ENCODE peak calls at places on chromosomes 16 and 17, in five cellular contexts. P, Q, B, D and G are unnamed samples.

GRCh38 chr17:82892869-82893565 is 53.2 kb upstream of the ZNF750 start:
- DNase-seq in P (no peak), Q (no peak), B (no peak), D (no peak), G (no peak)

GRCh38 chr16:67430504-67431076 is 331 bp upstream of the HSD11B2 start:
- DNase-seq in P (no peak), Q (peak; percentile 94), B (no peak), D (no peak), G (no peak)

GRCh38 chr17:58060596-58061191 is 22.5 kb upstream of the DYNLL2 start:
- DNase-seq in P (peak; percentile 55), Q (no peak), B (peak; percentile 29), D (no peak), G (no peak)

GRCh38 chr16:56277040-56277439 is 85.8 kb downstream of the GNAO1 start:
- DNase-seq in P (peak; percentile 34), Q (no peak), B (no peak), D (no peak), G (peak; percentile 75)

GRCh38 chr17:18921912-18922451 is 30.0 kb upstream of the SLC5A10 start:
- DNase-seq in P (no peak), Q (peak; percentile 79), B (no peak), D (peak; percentile 72), G (no peak)

GRCh38 chr16:70395345-70395901 is 43.5 kb downstream of the ST3GAL2 start:
- DNase-seq in P (peak; percentile 65), Q (peak; percentile 91), B (peak; percentile 74), D (peak; percentile 50), G (peak; percentile 96)

GRCh38 chr16:51538707-51539604 is 387.9 kb upstream of the SALL1 start:
- DNase-seq in P (no peak), Q (peak; percentile 82), B (no peak), D (no peak), G (no peak)

GRCh38 chr16:23786964-23787571 is 32.2 kb downstream of the CHP2 start:
- DNase-seq in P (no peak), Q (no peak), B (no peak), D (no peak), G (peak; percentile 25)

GRCh38 chr17:9402590-9403199 is 172.9 kb downstream of the STX8 start:
- DNase-seq in P (no peak), Q (peak; percentile 66), B (no peak), D (no peak), G (peak; percentile 57)

GRCh38 chr16:30356401-30357084 is 1.4 kb upstream of the CD2BP2 start:
- DNase-seq in P (no peak), Q (peak; percentile 74), B (no peak), D (no peak), G (no peak)

DNA sequence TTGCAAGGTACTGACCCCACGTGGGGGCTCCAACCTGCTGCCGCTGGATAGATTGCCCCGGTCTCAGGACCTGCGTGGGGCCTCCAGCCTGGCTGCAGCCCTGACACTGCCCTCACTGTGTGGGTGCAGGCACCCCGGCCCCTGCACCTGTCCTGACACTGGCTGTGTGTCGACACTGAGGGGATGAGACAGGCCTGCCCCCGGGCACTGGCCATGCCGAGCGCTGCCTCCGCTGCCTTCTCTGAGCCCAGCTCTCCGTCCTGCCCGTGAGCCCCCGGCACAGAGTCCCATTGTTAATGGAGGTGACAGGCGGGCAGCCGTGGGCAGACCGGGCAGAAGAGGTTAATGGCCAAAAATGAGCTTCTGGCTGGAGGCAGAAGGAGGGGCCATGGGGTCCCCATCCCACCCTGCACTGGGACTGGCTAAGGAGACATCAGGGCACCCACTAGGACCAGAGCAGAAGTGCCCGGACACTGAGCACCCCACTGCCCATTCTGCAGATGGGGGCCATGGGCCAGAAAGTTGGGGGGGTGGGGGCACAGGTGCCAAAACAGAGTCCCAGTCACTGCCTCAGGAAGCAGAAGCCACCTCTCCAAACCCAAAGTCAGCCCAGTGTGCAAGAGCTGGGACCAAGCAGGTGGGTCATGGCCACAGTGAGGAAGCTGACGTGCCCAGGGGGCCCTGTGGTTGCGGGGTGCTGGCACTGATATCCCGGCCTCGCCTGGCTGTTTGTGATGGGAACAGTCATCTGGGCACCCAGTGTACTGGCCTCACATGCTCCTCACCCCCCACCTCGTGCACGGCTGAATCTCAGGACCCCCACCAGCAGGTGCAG is 2.5 kb upstream of the PRR35 start:
- DNase-seq in P (no peak), Q (peak; percentile 92), B (no peak), D (no peak), G (peak; percentile 72)
- H3K27me3 ChIP-seq in P (peaks cover 36% of the 10 kb centered on the region), Q (peaks cover 36% of the 10 kb centered on the region), B (no peaks in the 10 kb centered on the region), D (no peaks in the 10 kb centered on the region), G (peaks cover 26% of the 10 kb centered on the region)

DNA sequence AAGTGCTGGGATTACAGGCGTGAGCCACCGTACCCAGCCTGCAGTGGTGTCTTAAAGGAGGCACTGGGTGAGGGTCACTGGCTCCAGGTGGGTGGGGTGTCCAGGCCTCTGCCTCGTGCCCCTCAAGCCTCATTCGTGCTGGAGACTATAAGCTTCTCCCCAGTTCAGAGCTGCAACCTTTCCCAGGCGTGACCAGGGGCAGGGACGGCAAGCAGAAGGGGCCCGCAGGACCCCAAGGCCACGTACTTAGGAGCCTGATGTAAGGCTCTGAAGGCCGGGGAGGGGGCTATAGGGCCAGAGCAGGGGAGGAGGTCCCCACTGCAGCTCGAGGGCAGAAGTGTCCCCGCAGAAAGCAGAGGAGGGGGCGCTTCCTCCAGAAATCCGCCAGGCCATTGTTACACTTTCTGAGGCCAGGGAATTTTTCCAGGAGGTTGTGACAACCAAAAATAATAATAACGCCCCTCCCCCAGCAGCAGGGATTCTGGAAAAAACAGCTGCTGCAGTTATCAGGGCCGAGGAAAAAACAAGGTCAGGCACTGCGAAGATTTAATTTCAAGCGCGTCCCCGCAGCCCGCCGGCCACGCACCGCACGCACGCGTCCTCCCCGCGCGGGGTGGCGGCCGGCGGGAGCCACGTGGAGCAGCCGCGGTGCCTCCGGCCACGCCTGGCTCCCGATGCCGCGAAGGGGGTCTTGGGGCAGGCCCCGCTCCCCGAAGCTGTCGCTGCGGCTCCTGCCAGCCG is 45.7 kb upstream of the SLC38A10 start:
- DNase-seq in P (no peak), Q (no peak), B (no peak), D (no peak), G (peak; percentile 75)
- H3K27me3 ChIP-seq in P (no peaks in the 10 kb centered on the region), Q (no peaks in the 10 kb centered on the region), B (no peaks in the 10 kb centered on the region), D (no peaks in the 10 kb centered on the region), G (peaks cover 57% of the 10 kb centered on the region)

GRCh38 chr16:7378024-7378695 is 45.5 kb downstream of the RBFOX1 start:
- DNase-seq in P (no peak), Q (no peak), B (no peak), D (no peak), G (no peak)

GRCh38 chr16:7374614-7375174 is 42.0 kb downstream of the RBFOX1 start:
- DNase-seq in P (no peak), Q (no peak), B (no peak), D (no peak), G (no peak)

GRCh38 chr16:7380907-7381306 is 48.3 kb downstream of the RBFOX1 start:
- DNase-seq in P (no peak), Q (no peak), B (no peak), D (no peak), G (no peak)

GRCh38 chr16:7376227-7376626 is 43.6 kb downstream of the RBFOX1 start:
- DNase-seq in P (no peak), Q (no peak), B (no peak), D (no peak), G (no peak)

GRCh38 chr16:7377231-7377630 is 44.6 kb downstream of the RBFOX1 start:
- DNase-seq in P (no peak), Q (no peak), B (no peak), D (no peak), G (no peak)
- H3K27me3 ChIP-seq in P (no peaks in the 10 kb centered on the region), Q (no peaks in the 10 kb centered on the region), B (no peaks in the 10 kb centered on the region), D (no peaks in the 10 kb centered on the region), G (no peaks in the 10 kb centered on the region)

GRCh38 chr16:88939814-88940195 is 37.2 kb downstream of the CBFA2T3 start:
- DNase-seq in P (no peak), Q (no peak), B (no peak), D (no peak), G (no peak)

GRCh38 chr16:88940196-88941050 is 36.6 kb downstream of the CBFA2T3 start:
- DNase-seq in P (no peak), Q (no peak), B (no peak), D (no peak), G (peak; percentile 91)

GRCh38 chr16:88938119-88938932 is 38.7 kb downstream of the CBFA2T3 start:
- DNase-seq in P (no peak), Q (no peak), B (no peak), D (no peak), G (no peak)

GRCh38 chr16:88936913-88937666 is 39.9 kb downstream of the CBFA2T3 start:
- DNase-seq in P (no peak), Q (no peak), B (no peak), D (no peak), G (no peak)

DNA sequence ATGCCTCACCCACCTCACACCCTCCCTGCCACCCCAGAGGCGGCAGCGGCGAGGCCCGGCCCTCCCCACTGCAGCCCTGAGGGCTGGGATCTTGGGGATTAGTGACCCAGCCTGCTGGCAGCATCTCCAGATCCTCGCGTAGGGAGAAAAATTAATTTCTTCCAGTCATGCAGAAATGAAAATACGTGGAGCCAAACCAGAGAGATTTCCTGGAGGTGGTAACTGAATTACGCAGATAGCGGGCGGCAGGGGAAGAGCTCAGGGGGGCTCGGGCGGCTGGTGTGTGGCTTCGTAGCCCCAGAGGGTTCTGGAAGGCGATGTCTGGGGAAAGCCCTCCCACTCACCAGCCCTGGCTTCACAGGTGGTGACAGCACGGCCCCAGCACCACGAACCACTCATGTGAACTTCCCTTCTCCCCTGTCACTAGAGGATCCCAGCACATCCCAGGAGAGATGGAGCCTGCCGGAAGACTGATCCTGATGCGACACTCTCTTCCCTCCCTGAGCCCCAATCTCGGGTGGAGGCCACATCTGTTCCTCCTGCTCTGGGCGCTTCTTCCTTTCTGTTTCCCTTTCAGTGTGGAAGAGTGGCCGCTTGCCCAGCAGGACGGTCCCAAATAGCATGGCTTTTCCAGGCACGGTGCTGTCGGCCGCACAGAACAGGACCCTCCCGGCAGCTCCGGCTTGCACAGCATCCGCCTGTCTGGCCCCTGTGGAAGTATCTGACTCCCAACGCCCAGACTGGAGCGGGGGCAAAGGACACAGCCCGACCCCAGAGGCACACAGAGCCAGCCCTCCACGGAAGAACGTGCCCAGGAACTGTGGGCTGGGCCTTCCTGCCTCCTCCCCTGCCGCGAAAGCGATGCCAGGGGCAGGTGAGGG is 37.8 kb downstream of the CBFA2T3 start:
- DNase-seq in P (no peak), Q (peak; percentile 96), B (no peak), D (no peak), G (no peak)
- H3K27me3 ChIP-seq in P (peaks cover 41% of the 10 kb centered on the region), Q (peaks cover 54% of the 10 kb centered on the region), B (no peaks in the 10 kb centered on the region), D (no peaks in the 10 kb centered on the region), G (peaks cover 23% of the 10 kb centered on the region)